ENCODE peak calls at places on chromosomes 11 and 22, in eight cellular contexts. Q is amniotic stem cell; A is effector CD8-positive, alpha-beta T cell; W is mammary epithelial cell; I is T-cell; P is skeletal muscle cell; C is nucleus accumbens; J is effector memory CD8-positive, alpha-beta T cell. L is an unnamed sample.

GRCh38 chr11:7657306-7658025 is 15.8 kb downstream of the CYB5R2 start:
- DNase-seq in Q (peak; percentile 6), A (no peak), W (peak; percentile 61), I (no peak), P (no peak), C (peak; percentile 49), J (peak; percentile 4), L (no peak)

GRCh38 chr22:35218079-35218478 is 39.2 kb upstream of the HMGXB4 start:
- DNase-seq in Q (no peak), A (no peak), W (peak; percentile 42), I (no peak), P (no peak), C (no peak), J (no peak), L (no peak)

GRCh38 chr11:128759597-128759996 is 65.7 kb downstream of the FLI1 start:
- DNase-seq in Q (no peak), A (no peak), W (no peak), I (no peak), P (no peak), C (no peak), J (no peak), L (peak; percentile 25)

GRCh38 chr22:40583058-40583741 is 53.3 kb downstream of the MRTFA start:
- DNase-seq in Q (no peak), A (no peak), W (no peak), I (no peak), P (no peak), C (no peak), J (no peak), L (no peak)

GRCh38 chr22:37496651-37497599 is 10.7 kb upstream of the MFNG start:
- DNase-seq in Q (peak; percentile 64), A (no peak), W (peak; percentile 89), I (no peak), P (peak; percentile 64), C (no peak), J (no peak), L (peak; percentile 92)

GRCh38 chr11:10305262-10305963 is 540 bp downstream of the ADM start:
- DNase-seq in Q (no peak), A (no peak), W (peak; percentile 56), I (no peak), P (no peak), C (no peak), J (no peak), L (no peak)

GRCh38 chr11:114058871-114059277 is 637 bp upstream of the ZBTB16 start:
- DNase-seq in Q (no peak), A (no peak), W (no peak), I (no peak), P (no peak), C (no peak), J (no peak), L (no peak)

GRCh38 chr11:3641191-3641590 is 601 bp downstream of the ART5 start:
- DNase-seq in Q (no peak), A (no peak), W (no peak), I (no peak), P (no peak), C (no peak), J (no peak), L (no peak)

GRCh38 chr11:66546368-66546965 is at the start of gene ACTN3:
- DNase-seq in Q (no peak), A (no peak), W (no peak), I (no peak), P (peak; percentile 6), C (no peak), J (no peak), L (no peak)

GRCh38 chr22:39091136-39092081 is 5.6 kb upstream of the APOBEC3H start:
- DNase-seq in Q (no peak), A (no peak), W (no peak), I (no peak), P (no peak), C (no peak), J (no peak), L (no peak)

GRCh38 chr11:61814242-61814957 is 2.4 kb downstream of the FADS1 start:
- DNase-seq in Q (no peak), A (no peak), W (peak; percentile 17), I (no peak), P (no peak), C (peak; percentile 45), J (no peak), L (no peak)

GRCh38 chr11:11816511-11817319 is 25.1 kb upstream of the USP47 start:
- DNase-seq in Q (no peak), A (no peak), W (peak; percentile 4), I (no peak), P (peak; percentile 52), C (no peak), J (no peak), L (no peak)

GRCh38 chr11:1825039-1825740 is 9.6 kb upstream of the SYT8 start:
- DNase-seq in Q (no peak), A (no peak), W (no peak), I (no peak), P (no peak), C (no peak), J (no peak), L (no peak)

GRCh38 chr11:116240661-116241060 is 532.1 kb downstream of the BUD13 start:
- DNase-seq in Q (no peak), A (no peak), W (no peak), I (no peak), P (no peak), C (no peak), J (no peak), L (no peak)

GRCh38 chr11:78331711-78332110 is 85.9 kb downstream of the GAB2 start:
- DNase-seq in Q (no peak), A (no peak), W (no peak), I (no peak), P (no peak), C (peak; percentile 73), J (no peak), L (no peak)

GRCh38 chr11:19696073-19696472 is 16.6 kb upstream of the NAV2 start:
- DNase-seq in Q (no peak), A (no peak), W (no peak), I (no peak), P (no peak), C (no peak), J (no peak), L (no peak)

GRCh38 chr22:20583471-20583922 is 76.1 kb downstream of the MED15 start:
- DNase-seq in Q (no peak), A (no peak), W (no peak), I (no peak), P (no peak), C (peak; percentile 15), J (no peak), L (no peak)

L was measured in kidney epithelial cell.